ENCODE peak calls at places on chromosomes 16 and 17, in seven cellular contexts. R is upper lobe of right lung, C is tibial nerve, G is astrocyte, I is PC-3, A is HepG2, U is transverse colon. Z is an unnamed sample. For H3K4me1, the result is how much of the 10 kb centered on the place peaks cover.

GRCh38 chr17:31875081-31875480 is 16.0 kb upstream of the COPRS start:
- DNase-seq in R (no peak), C (no peak), G (no peak), I (no peak), A (no peak), U (no peak), Z (no peak)

GRCh38 chr17:57107498-57108101 is 22.6 kb downstream of the AKAP1 start:
- DNase-seq in R (peak), C (no peak), G (peak), I (peak), A (peak), U (peak), Z (peak)

GRCh38 chr16:15034266-15035162 is 21.4 kb downstream of the NTAN1 start:
- DNase-seq in R (peak), C (no peak), G (no peak), I (no peak), A (no peak), U (no peak), Z (no peak)

GRCh38 chr16:27330542-27330941 is 16.8 kb downstream of the IL4R start:
- DNase-seq in R (peak), C (peak), G (peak), I (no peak), A (no peak), U (peak), Z (no peak)

GRCh38 chr17:39929657-39930407 is 2.3 kb downstream of the LRRC3C start:
- DNase-seq in R (no peak), C (no peak), G (peak), I (peak), A (peak), U (no peak), Z (no peak)

GRCh38 chr17:32546031-32546444 is 59.2 kb downstream of the CDK5R1 start:
- DNase-seq in R (no peak), C (no peak), G (no peak), I (no peak), A (no peak), U (no peak), Z (no peak)

GRCh38 chr16:704552-705380 is 835 bp downstream of the FBXL16 start:
- DNase-seq in R (no peak), C (no peak), G (no peak), I (no peak), A (no peak), U (no peak), Z (no peak)

GRCh38 chr16:4176794-4177438 is 60.7 kb upstream of the ADCY9 start:
- DNase-seq in R (no peak), C (no peak), G (peak), I (peak), A (peak), U (peak), Z (peak)

GRCh38 chr17:10420811-10421210 is 939 bp downstream of the MYH8 start:
- DNase-seq in R (no peak), C (no peak), G (no peak), I (no peak), A (no peak), U (no peak), Z (no peak)

GRCh38 chr16:50366126-50366525 is 2.7 kb downstream of the BRD7 start:
- DNase-seq in R (no peak), C (no peak), G (no peak), I (no peak), A (no peak), U (no peak), Z (no peak)

GRCh38 chr16:88772871-88773811 is 11.9 kb downstream of the PIEZO1 start:
- DNase-seq in R (no peak), C (no peak), G (peak), I (peak), A (no peak), U (peak), Z (no peak)

GRCh38 chr16:70746040-70746707 is 54.8 kb downstream of the VAC14 start:
- DNase-seq in R (peak), C (peak), G (peak), I (peak), A (peak), U (peak), Z (peak)

GRCh38 chr17:47905221-47905733 is 9.2 kb downstream of the SP2 start:
- DNase-seq in R (no peak), C (peak), G (peak), I (peak), A (peak), U (peak), Z (no peak)

GRCh38 chr16:89383095-89384003 is 107.0 kb downstream of the ANKRD11 start:
- DNase-seq in R (peak), C (no peak), G (no peak), I (peak), A (peak), U (peak), Z (peak)

GRCh38 chr16:16021988-16022682 is 72.7 kb downstream of the ABCC1 start:
- DNase-seq in R (peak), C (peak), G (peak), I (peak), A (peak), U (peak), Z (peak)

GRCh38 chr16:3590736-3591435 is 13.7 kb upstream of the NLRC3 start:
- DNase-seq in R (peak), C (no peak), G (no peak), I (no peak), A (no peak), U (no peak), Z (no peak)

GRCh38 chr16:739560-740458 is 988 bp downstream of the CIAO3 start:
- DNase-seq in R (peak), C (no peak), G (no peak), I (no peak), A (peak), U (no peak), Z (no peak)

GRCh38 chr16:55052335-55053070 is 121.8 kb downstream of the IRX5 start:
- DNase-seq in R (peak), C (no peak), G (no peak), I (no peak), A (no peak), U (no peak), Z (no peak)

GRCh38 chr17:43840814-43841213 is 6.2 kb upstream of the CD300LG start:
- DNase-seq in R (no peak), C (no peak), G (no peak), I (peak), A (peak), U (no peak), Z (no peak)

GRCh38 chr17:40218740-40219072 is 398 bp upstream of the WIPF2 start:
- DNase-seq in R (peak), C (peak), G (peak), I (peak), A (peak), U (peak), Z (peak)

GRCh38 chr16:53913920-53914319 is 210.0 kb downstream of the FTO start:
- DNase-seq in R (no peak), C (no peak), G (no peak), I (no peak), A (no peak), U (no peak), Z (no peak)

GRCh38 chr16:26456074-26456473 is 610.7 kb upstream of the C16orf82 start:
- DNase-seq in R (no peak), C (no peak), G (no peak), I (no peak), A (no peak), U (no peak), Z (no peak)

GRCh38 chr16:82263456-82264159 is 93.6 kb upstream of the MPHOSPH6 start:
- DNase-seq in R (no peak), C (peak), G (peak), I (peak), A (peak), U (peak), Z (peak)

GRCh38 chr17:67563692-67564228 is 154.0 kb upstream of the NOL11 start:
- DNase-seq in R (no peak), C (no peak), G (no peak), I (no peak), A (no peak), U (no peak), Z (no peak)

GRCh38 chr16:73888840-73889577 is 407.6 kb upstream of the PSMD7 start:
- DNase-seq in R (no peak), C (no peak), G (no peak), I (no peak), A (no peak), U (no peak), Z (no peak)

GRCh38 chr16:20853076-20853597 is 46.8 kb downstream of the REXO5 start:
- DNase-seq in R (no peak), C (no peak), G (no peak), I (no peak), A (no peak), U (no peak), Z (no peak)

GRCh38 chr16:20850981-20851380 is 44.7 kb downstream of the REXO5 start:
- DNase-seq in R (no peak), C (no peak), G (no peak), I (no peak), A (no peak), U (no peak), Z (no peak)

GRCh38 chr16:20851601-20852000 is 45.3 kb downstream of the REXO5 start:
- DNase-seq in R (peak), C (peak), G (peak), I (peak), A (peak), U (peak), Z (peak)

GRCh38 chr16:20847577-20847976 is 41.2 kb downstream of the REXO5 start:
- DNase-seq in R (no peak), C (no peak), G (no peak), I (no peak), A (no peak), U (no peak), Z (no peak)

DNA sequence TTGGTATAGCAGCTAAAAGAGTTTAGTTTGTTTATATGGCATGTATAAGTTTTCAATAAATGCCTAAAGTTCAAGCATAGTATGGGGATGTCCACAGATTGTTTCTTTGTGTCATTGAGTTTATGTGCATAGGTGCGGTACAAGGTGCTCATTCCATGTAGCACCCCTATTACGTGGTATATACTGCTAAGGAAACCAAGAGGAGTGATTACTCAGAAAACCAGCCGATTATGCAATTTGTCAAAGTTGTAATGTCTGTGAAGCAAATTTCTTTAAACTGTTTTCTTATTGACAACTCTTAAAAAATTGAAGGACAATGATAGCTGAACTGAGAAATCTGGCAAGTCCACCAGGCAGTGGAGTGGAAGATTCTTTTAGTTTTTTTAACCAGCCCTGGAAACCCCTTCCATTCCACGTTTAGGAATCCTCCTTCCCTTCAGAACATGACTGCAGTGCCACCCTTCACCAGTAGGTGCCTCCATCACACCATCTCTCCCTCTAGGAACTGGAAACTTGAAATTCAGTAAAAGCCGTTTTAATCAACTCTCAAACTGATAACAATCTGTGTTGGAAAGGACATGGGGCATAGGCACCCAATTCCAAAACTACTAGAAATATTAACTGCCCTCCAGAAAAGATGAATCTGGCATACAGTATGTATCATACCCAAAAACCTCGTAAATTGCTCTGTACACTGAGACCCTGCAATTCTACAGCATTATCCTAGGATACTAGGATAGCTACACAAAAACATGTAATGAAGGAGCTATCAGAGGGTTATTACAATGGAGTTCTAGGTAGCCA is 43.5 kb downstream of the REXO5 start:
- DNase-seq in R (peak), C (peak), G (peak), I (peak), A (peak), U (peak), Z (peak)
- H3K27ac ChIP-seq in R (peak), C (no peak), G (no peak), I (no peak), A (no peak), U (no peak), Z (no peak)

GRCh38 chr17:81870978-81871386 is at the start of gene ARHGDIA:
- DNase-seq in R (no peak), C (no peak), G (no peak), I (no peak), A (no peak), U (no peak), Z (peak)
- H3K4me1 ChIP-seq in R (under half), C (half or more), G (under half), I (half or more), A (half or more), U (under half), Z (under half)

DNA sequence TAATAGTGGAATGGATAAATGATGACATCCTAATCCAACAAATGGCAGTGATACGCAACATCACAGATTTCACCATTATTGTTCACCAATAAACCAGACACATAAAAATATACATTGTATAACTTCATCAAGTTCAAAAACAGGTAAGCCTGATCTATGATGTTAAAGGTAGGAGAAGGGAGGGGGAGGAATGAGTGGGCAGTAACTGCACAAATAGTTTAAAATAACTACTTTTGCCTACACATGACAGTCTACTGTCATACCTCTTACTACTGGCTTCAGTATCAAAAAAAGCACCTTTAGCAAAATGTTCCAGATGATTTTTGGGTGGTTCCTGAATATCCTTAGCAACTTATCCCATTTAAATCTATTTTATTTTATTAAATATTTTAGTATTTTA is 28.8 kb downstream of the CHCT1 start:
- DNase-seq in R (no peak), C (no peak), G (no peak), I (no peak), A (no peak), U (no peak), Z (no peak)
- H3K4me3 ChIP-seq in R (no peak), C (no peak), G (no peak), I (no peak), A (no peak), U (no peak), Z (no peak)

GRCh38 chr16:10831899-10832886 is 13.6 kb upstream of the TVP23A start:
- DNase-seq in R (peak), C (peak), G (no peak), I (no peak), A (no peak), U (no peak), Z (no peak)
- H3K27ac ChIP-seq in R (no peak), C (no peak), G (no peak), I (no peak), A (no peak), U (no peak), Z (peak)

GRCh38 chr17:12642034-12642433 is 23.7 kb upstream of the MYOCD start:
- DNase-seq in R (no peak), C (no peak), G (no peak), I (no peak), A (no peak), U (no peak), Z (no peak)

GRCh38 chr17:12640364-12640763 is 25.3 kb upstream of the MYOCD start:
- DNase-seq in R (no peak), C (no peak), G (no peak), I (no peak), A (no peak), U (no peak), Z (no peak)

GRCh38 chr17:12634789-12635414 is 30.8 kb upstream of the MYOCD start:
- DNase-seq in R (no peak), C (no peak), G (no peak), I (no peak), A (no peak), U (no peak), Z (no peak)

GRCh38 chr17:12637015-12637414 is 28.7 kb upstream of the MYOCD start:
- DNase-seq in R (no peak), C (no peak), G (peak), I (peak), A (no peak), U (no peak), Z (no peak)

GRCh38 chr17:12637745-12638651 is 27.7 kb upstream of the MYOCD start:
- DNase-seq in R (no peak), C (no peak), G (no peak), I (no peak), A (no peak), U (no peak), Z (no peak)
- H3K4me1 ChIP-seq in R (under half), C (under half), G (under half), I (under half), A (under half), U (under half), Z (under half)

DNA sequence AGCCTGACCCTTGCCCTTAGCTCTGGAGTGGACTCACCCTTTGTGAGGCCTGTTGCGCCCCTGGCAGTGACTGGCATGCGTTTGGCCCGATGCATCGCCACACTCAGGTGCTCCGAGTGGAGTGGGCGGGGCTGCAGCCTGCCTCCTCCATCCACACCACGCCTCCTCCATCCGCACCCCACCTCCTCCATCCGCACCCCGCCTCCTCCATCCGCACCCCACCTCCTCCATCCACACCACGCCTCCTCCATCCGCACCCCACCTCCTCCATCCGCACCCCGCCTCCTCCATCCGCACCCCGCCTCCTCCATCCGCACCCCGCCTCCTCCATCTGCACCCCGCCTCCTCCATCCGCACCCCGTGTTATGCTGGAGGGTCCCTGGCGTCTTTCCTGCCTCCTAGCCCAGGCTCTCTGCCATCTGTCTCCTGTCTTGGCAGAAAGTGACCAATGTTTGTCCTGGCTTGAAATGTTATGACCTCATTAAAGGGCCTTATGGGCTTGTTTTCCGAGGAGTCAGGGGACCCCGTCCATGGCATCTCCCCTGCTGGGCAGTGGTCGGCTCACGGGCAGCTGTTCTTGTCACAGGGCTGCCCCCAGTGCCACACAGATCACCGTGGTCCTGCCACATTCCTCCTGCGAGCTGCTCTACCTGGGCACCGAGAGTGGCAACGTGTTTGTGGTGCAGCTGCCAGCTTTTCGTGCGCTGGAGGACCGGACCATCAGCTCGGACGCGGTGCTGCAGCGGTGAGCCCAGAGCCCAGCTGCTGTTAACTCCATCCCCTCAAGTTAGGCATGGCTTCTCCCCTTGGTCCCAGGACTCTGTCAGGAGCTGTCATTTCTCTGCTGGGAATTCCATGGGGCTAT is 28.7 kb upstream of the MYO15B start:
- DNase-seq in R (no peak), C (no peak), G (no peak), I (no peak), A (no peak), U (no peak), Z (no peak)
- H3K4me3 ChIP-seq in R (no peak), C (no peak), G (no peak), I (no peak), A (peak), U (no peak), Z (no peak)

GRCh38 chr17:55448681-55449080 is 27.0 kb upstream of the MMD start:
- DNase-seq in R (no peak), C (no peak), G (peak), I (peak), A (no peak), U (no peak), Z (no peak)
- H3K27ac ChIP-seq in R (no peak), C (no peak), G (no peak), I (no peak), A (peak), U (peak), Z (no peak)

GRCh38 chr17:17078832-17079231 is 36.6 kb downstream of the MPRIP start:
- DNase-seq in R (peak), C (no peak), G (no peak), I (no peak), A (no peak), U (peak), Z (no peak)
- H3K4me1 ChIP-seq in R (half or more), C (half or more), G (under half), I (under half), A (half or more), U (under half), Z (under half)

GRCh38 chr17:62737513-62737912 is 70.6 kb downstream of the MARCHF10 start:
- DNase-seq in R (no peak), C (no peak), G (no peak), I (no peak), A (no peak), U (no peak), Z (no peak)

GRCh38 chr17:62740066-62740465 is 68.0 kb downstream of the MARCHF10 start:
- DNase-seq in R (no peak), C (no peak), G (no peak), I (no peak), A (no peak), U (no peak), Z (no peak)

GRCh38 chr17:62735027-62735651 is 73.0 kb downstream of the MARCHF10 start:
- DNase-seq in R (no peak), C (no peak), G (no peak), I (peak), A (no peak), U (no peak), Z (no peak)

GRCh38 chr17:62741290-62741689 is 66.8 kb downstream of the MARCHF10 start:
- DNase-seq in R (no peak), C (no peak), G (no peak), I (no peak), A (no peak), U (no peak), Z (no peak)

DNA sequence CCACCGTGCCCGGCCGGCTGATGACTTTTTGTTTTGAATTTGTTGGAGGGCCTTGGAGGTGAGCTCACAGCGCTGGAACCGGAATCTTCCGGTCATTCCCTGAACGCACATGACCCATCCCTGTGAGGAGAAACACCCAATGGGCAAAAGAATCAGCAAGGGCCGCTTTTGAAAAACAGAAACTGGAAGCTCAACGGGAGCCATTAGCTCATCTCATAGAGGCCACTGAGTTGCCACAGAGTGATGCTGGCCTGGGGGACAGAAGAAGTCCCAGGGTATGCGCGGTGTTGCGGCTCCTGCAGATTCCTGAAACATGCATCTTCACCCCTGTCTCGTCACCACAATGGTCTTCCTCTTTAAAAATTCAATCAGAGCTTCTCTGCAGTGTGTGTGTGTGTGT is 68.4 kb downstream of the MARCHF10 start:
- DNase-seq in R (no peak), C (no peak), G (no peak), I (no peak), A (no peak), U (no peak), Z (no peak)
- H3K4me3 ChIP-seq in R (no peak), C (no peak), G (no peak), I (no peak), A (no peak), U (no peak), Z (no peak)

GRCh38 chr17:38426441-38426840 is 1.8 kb upstream of the ARHGAP23 start:
- DNase-seq in R (no peak), C (no peak), G (no peak), I (no peak), A (no peak), U (no peak), Z (no peak)

GRCh38 chr17:38427160-38427949 is 909 bp upstream of the ARHGAP23 start:
- DNase-seq in R (no peak), C (no peak), G (no peak), I (no peak), A (no peak), U (no peak), Z (no peak)

GRCh38 chr17:38425744-38426143 is 2.5 kb upstream of the ARHGAP23 start:
- DNase-seq in R (no peak), C (no peak), G (peak), I (no peak), A (no peak), U (no peak), Z (no peak)

GRCh38 chr17:38424297-38424972 is 3.8 kb upstream of the ARHGAP23 start:
- DNase-seq in R (no peak), C (no peak), G (no peak), I (no peak), A (no peak), U (no peak), Z (no peak)

GRCh38 chr17:38425048-38425447 is 3.2 kb upstream of the ARHGAP23 start:
- DNase-seq in R (no peak), C (no peak), G (no peak), I (no peak), A (no peak), U (no peak), Z (no peak)
- H3K27ac ChIP-seq in R (peak), C (peak), G (no peak), I (no peak), A (no peak), U (peak), Z (no peak)